ENCODE peak calls at places on chromosome 19, in eight cellular contexts. N, Q, T, Z, B, R, M and P are unnamed samples.

GRCh38 chr19:45168767-45169351 is 8.1 kb upstream of the NKPD1 start:
- DNase-seq in B (no peak), R (no peak), T (no peak), Z (peak), M (no peak), Q (no peak), N (no peak), P (no peak)

GRCh38 chr19:16041571-16042386 is 34.5 kb upstream of the TPM4 start:
- DNase-seq in M (peak), Z (peak), Q (peak), N (peak), B (peak), T (peak), R (peak), P (peak)

GRCh38 chr19:58474997-58475713 is 997 bp upstream of the ZNF446 start:
- DNase-seq in R (no peak), T (no peak), N (no peak), M (no peak), Z (no peak), Q (no peak), B (no peak), P (no peak)

GRCh38 chr19:33194527-33194883 is 375 bp downstream of the LRP3 start:
- DNase-seq in Q (no peak), Z (peak), N (no peak), M (no peak), B (no peak), R (no peak), T (no peak), P (no peak)

GRCh38 chr19:42003506-42004294 is 9.7 kb upstream of the ATP1A3 start:
- DNase-seq in N (no peak), T (no peak), Z (peak), Q (no peak), B (no peak), M (no peak), R (no peak), P (no peak)

GRCh38 chr19:55075366-55075998 is at the start of gene EPS8L1:
- DNase-seq in B (no peak), T (no peak), R (peak), Z (peak), N (no peak), Q (no peak), M (no peak), P (no peak)

GRCh38 chr19:16433986-16434385 is 37.8 kb downstream of the EPS15L1 start:
- DNase-seq in T (no peak), R (no peak), M (no peak), B (no peak), Q (no peak), N (no peak), Z (no peak), P (no peak)

GRCh38 chr19:50717891-50718254 is 1.7 kb downstream of the SHANK1 start:
- DNase-seq in T (no peak), Q (no peak), M (no peak), N (no peak), R (no peak), B (no peak), Z (no peak), P (no peak)

GRCh38 chr19:10289167-10289835 is 451 bp upstream of the ICAM5 start:
- DNase-seq in N (peak), M (peak), B (peak), R (peak), T (no peak), Q (no peak), Z (peak), P (peak)

GRCh38 chr19:54465367-54466109 is 2.0 kb upstream of the LENG9 start:
- DNase-seq in N (no peak), B (no peak), Z (peak), Q (no peak), T (no peak), M (no peak), R (peak), P (no peak)

GRCh38 chr19:45657520-45658163 is 10.4 kb upstream of the GIPR start:
- DNase-seq in T (no peak), Z (no peak), M (no peak), N (no peak), B (no peak), Q (no peak), R (no peak), P (no peak)

GRCh38 chr19:18526316-18526715 is 4.4 kb upstream of the ELL start:
- DNase-seq in M (no peak), T (no peak), N (no peak), Q (no peak), Z (no peak), B (no peak), R (no peak), P (no peak)

GRCh38 chr19:12828494-12828893 is 5.9 kb downstream of the RTBDN start:
- DNase-seq in N (peak), Z (no peak), T (no peak), R (no peak), Q (no peak), B (no peak), M (peak), P (no peak)

DNA sequence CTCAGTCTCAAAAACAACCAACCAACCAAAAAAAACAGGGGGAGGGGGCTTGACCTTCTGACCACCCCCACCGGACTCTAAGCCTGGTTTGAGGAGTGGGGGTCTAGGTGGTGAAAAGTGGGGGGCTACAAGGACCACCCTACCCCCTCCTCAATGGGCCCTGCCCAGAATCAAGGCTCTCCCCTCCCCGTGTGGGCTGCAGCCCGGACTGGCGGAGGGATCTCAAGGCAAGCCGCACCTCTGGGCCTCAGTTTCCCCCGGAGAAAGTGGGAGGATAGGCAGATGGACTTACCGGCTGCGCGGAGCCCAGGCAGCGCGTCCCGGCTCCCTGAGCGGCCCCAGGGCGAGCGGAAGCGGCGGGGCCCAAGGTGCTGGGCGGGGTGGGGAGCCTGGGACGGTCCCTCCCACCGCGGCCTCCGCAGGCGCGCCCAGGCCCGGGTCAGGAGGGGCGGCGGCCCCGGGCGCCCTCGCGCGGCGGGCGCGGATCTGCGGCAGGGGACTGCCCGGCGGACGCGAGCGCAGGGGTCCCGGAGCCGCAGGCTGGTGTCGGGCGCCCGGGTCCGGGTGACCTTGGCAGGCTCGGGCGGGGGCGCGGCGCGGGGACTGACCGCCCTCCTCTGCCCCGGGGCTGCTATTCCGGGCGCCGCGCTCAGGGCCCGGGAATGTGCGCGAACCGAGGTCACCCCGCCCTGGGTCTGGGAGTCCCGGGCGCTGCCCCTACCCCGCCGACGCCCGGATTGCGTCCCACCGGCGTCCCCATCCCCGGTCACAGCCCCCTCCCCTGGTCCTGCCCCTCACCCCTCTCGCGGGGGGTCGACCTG is at the start of gene ADAMTSL5:
- DNase-seq in Q (no peak), B (no peak), T (no peak), M (peak), R (no peak), N (peak), Z (peak), P (peak)
- TF ChIP-seq CTCF in Q (no peak), B (no peak), T (no peak), M (peak), R (no peak), N (no peak), Z (no peak), P (no peak)

GRCh38 chr19:2945575-2946184 is 909 bp upstream of the ZNF77 start:
- DNase-seq in Z (no peak), T (no peak), B (no peak), Q (no peak), N (no peak), R (no peak), M (no peak), P (no peak)

GRCh38 chr19:2949939-2950285 is 5.1 kb upstream of the ZNF77 start:
- DNase-seq in B (no peak), M (peak), R (no peak), Z (no peak), Q (peak), N (no peak), T (no peak), P (no peak)

GRCh38 chr19:2942928-2943640 is 1.7 kb downstream of the ZNF77 start:
- DNase-seq in B (no peak), M (no peak), R (no peak), T (no peak), Q (no peak), Z (no peak), N (no peak), P (no peak)

GRCh38 chr19:2944403-2944774 is 382 bp downstream of the ZNF77 start:
- DNase-seq in N (no peak), T (no peak), Z (no peak), R (no peak), M (no peak), B (no peak), Q (no peak), P (no peak)

GRCh38 chr19:2944775-2945574 is at the start of gene ZNF77:
- DNase-seq in N (peak), B (peak), R (peak), T (peak), M (peak), Q (peak), Z (peak), P (peak)
- TF ChIP-seq CTCF in N (no peak), B (no peak), R (no peak), T (no peak), M (no peak), Q (no peak), Z (no peak), P (no peak)

GRCh38 chr19:1057185-1057857 is 9.6 kb upstream of the ARHGAP45 start:
- DNase-seq in R (no peak), Q (peak), N (no peak), M (no peak), Z (no peak), T (no peak), B (no peak), P (no peak)
- TF ChIP-seq CTCF in R (peak), Q (no peak), N (no peak), M (peak), Z (no peak), T (no peak), B (no peak), P (no peak)

DNA sequence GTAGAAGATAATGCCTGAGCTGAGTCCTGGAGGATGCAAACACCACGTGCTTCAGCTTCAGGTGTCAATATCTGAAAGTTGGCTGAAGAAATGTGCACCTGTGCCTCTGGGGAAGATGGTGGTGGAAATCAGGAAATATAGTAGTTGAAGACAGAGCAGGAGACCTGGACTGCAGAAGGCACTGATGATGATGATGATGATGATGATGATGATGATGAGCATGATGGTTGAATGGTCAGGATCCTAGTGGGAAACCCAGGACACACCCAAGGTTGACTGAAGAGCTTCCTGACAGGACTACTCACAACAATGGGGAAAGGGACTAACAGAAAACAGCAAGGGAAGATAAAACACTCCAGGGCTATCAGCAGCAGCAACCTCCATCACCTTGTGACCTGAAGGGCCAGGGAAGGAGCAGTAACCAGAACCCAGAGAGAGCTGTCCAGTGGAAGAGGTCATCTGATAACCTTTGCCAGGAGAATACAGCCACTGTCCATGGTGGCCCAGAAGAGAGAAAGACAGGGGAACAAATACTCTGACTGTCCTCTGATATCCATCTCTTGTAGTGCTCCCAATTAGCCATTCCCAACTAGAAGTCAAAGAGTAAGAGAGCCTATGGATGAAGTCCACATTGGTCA is 170.3 kb downstream of the TSHZ3 start:
- DNase-seq in N (no peak), R (no peak), M (no peak), T (no peak), Z (no peak), B (no peak), Q (no peak), P (no peak)
- TF ChIP-seq CTCF in N (no peak), R (no peak), M (no peak), T (no peak), Z (no peak), B (no peak), Q (no peak), P (no peak)

GRCh38 chr19:11659612-11660011 is 62.3 kb downstream of the ZNF627 start:
- DNase-seq in N (no peak), Q (peak), R (no peak), B (no peak), M (peak), Z (no peak), T (no peak), P (no peak)
- TF ChIP-seq CTCF in N (no peak), Q (no peak), R (peak), B (peak), M (peak), Z (peak), T (peak), P (no peak)